ENCODE peak calls at places on chromosomes 3 and 15, in six cellular contexts. D, X, N, A, Z and F are unnamed samples.
A peak's percentile ranks its signal among the peaks of the same experiment; 100 is the strongest.

GRCh38 chr3:47418167-47419082 is 37.6 kb downstream of the PTPN23 start:
- DNase-seq in Z (no peak), X (no peak), A (no peak), D (no peak), N (no peak), F (no peak)

GRCh38 chr15:56014685-56015084 is 21.3 kb upstream of the NEDD4 start:
- DNase-seq in D (no peak), Z (no peak), A (no peak), X (no peak), N (no peak), F (no peak)

GRCh38 chr3:178152988-178153387 is 383.2 kb upstream of the KCNMB2 start:
- DNase-seq in A (no peak), D (no peak), N (no peak), Z (no peak), X (no peak), F (no peak)

GRCh38 chr3:40309925-40310635 is 573 bp downstream of the EIF1B start:
- DNase-seq in N (peak; percentile 42), A (peak; percentile 40), D (peak; percentile 56), Z (peak; percentile 50), X (peak; percentile 45), F (no peak)

GRCh38 chr3:28191363-28191762 is 50.1 kb upstream of the CMC1 start:
- DNase-seq in D (no peak), A (no peak), N (no peak), Z (peak; percentile 62), X (peak; percentile 12), F (no peak)

GRCh38 chr15:90893175-90894090 is 9.1 kb downstream of the FES start:
- DNase-seq in Z (no peak), N (no peak), X (no peak), D (no peak), A (no peak), F (no peak)

GRCh38 chr3:46905191-46905560 is 27.7 kb downstream of the PTH1R start:
- DNase-seq in X (no peak), Z (no peak), N (no peak), A (no peak), D (no peak), F (no peak)

GRCh38 chr15:50933353-50933752 is 24.9 kb downstream of the AP4E1 start:
- DNase-seq in X (no peak), N (no peak), A (no peak), D (no peak), Z (no peak), F (no peak)

GRCh38 chr3:190169243-190169642 is 48.5 kb upstream of the P3H2 start:
- DNase-seq in X (no peak), D (no peak), N (no peak), Z (no peak), A (no peak), F (no peak)

GRCh38 chr15:96356494-96357455 is 26.3 kb downstream of the NR2F2 start:
- DNase-seq in N (peak; percentile 87), A (peak; percentile 80), X (peak; percentile 84), Z (peak; percentile 90), D (peak; percentile 78), F (no peak)

GRCh38 chr3:136957751-136958288 is at the start of gene IL20RB:
- DNase-seq in D (no peak), X (peak; percentile 88), A (no peak), N (peak; percentile 58), Z (peak; percentile 82), F (no peak)

GRCh38 chr3:72973031-72973723 is 23.4 kb upstream of the PPP4R2 start:
- DNase-seq in D (no peak), A (no peak), N (peak; percentile 64), Z (peak; percentile 62), X (no peak), F (no peak)

GRCh38 chr15:40083756-40084101 is 24.9 kb downstream of the BMF start:
- DNase-seq in X (no peak), N (no peak), A (no peak), D (no peak), Z (no peak), F (no peak)

GRCh38 chr15:40080847-40081246 is 27.8 kb downstream of the BMF start:
- DNase-seq in D (no peak), A (no peak), N (no peak), Z (no peak), X (no peak), F (no peak)

GRCh38 chr15:40080104-40080503 is 28.6 kb downstream of the BMF start:
- DNase-seq in D (no peak), N (no peak), Z (no peak), A (no peak), X (no peak), F (no peak)

GRCh38 chr15:40082195-40082868 is 26.3 kb downstream of the BMF start:
- DNase-seq in D (no peak), X (no peak), N (no peak), Z (no peak), A (no peak), F (no peak)

GRCh38 chr15:40081691-40082194 is 26.9 kb downstream of the BMF start:
- DNase-seq in N (peak; percentile 86), X (peak; percentile 56), A (peak; percentile 86), Z (peak; percentile 55), D (peak; percentile 63), F (no peak)
- H3K4me3 ChIP-seq in N (peak overlapping the region; percentile 42), X (peak overlapping the region; percentile 17), A (peak overlapping the region; percentile 44), Z (peak overlapping the region; percentile 29), D (no peak overlapping the region), F (no peak overlapping the region)

DNA sequence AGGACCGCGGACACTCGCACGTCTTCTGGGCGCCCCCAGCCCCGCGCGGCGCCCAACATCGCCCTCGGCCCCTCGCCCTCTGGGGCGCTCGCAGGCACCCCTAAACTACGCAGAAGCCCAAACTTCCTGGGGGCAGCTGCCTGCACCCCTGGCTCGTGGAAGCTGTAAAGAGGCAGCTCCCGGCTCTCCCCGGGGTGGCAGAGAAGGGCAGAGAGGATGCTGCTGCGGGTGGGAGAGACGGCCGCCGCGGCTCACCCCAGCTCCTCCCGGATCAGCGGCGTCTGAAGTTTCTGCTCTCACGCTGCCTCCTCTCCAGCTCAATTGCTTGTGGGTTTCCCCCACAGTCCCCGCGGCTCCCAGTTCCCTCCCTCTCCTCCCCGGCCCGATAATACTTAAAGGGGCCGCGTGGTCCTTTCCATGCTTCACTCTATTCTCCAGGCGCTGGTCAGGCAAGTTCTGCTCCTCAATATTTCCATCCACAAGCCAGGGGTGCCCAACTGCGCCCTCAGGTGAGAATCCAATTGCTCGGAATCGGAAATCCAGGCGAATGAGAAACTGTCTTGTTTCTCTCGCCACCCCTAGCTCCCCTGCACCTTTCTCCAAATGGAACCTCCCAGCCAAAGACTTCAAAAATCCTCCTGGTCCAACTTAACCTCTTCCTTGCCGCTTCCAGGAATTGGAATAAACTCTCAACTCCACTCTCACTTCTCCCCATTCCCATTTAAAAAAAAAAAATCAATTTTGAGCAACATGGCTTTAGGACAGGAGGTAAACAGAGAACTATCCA is 748.5 kb downstream of the ROBO1 start:
- DNase-seq in A (peak; percentile 77), N (peak; percentile 94), D (peak; percentile 79), X (peak; percentile 88), Z (peak; percentile 94), F (peak; percentile 72)
- TF ChIP-seq CTCF in A (no peak), N (no peak), D (no peak), X (no peak), Z (no peak), F (peak; percentile 5)

GRCh38 chr3:126773783-126774182 is 69.7 kb downstream of the CHCHD6 start:
- DNase-seq in Z (peak; percentile 18), D (no peak), A (no peak), X (peak; percentile 49), N (no peak), F (no peak)
- H3K4me3 ChIP-seq in Z (no peak overlapping the region), D (no peak overlapping the region), A (no peak overlapping the region), X (no peak overlapping the region), N (no peak overlapping the region), F (no peak overlapping the region)

GRCh38 chr15:92674347-92674746 is 18.8 kb upstream of the FAM174B start:
- DNase-seq in N (no peak), Z (no peak), A (no peak), D (no peak), X (no peak), F (no peak)
- TF ChIP-seq CTCF in N (no peak), Z (no peak), A (no peak), D (no peak), X (no peak), F (no peak)

GRCh38 chr3:114660124-114660523 is 366.3 kb downstream of the TIGIT start:
- DNase-seq in A (peak; percentile 49), X (peak; percentile 66), N (peak; percentile 71), D (no peak), Z (peak; percentile 55), F (peak; percentile 11)
- H3K4me3 ChIP-seq in A (peak overlapping the region; percentile 1), X (no peak overlapping the region), N (no peak overlapping the region), D (no peak overlapping the region), Z (no peak overlapping the region), F (no peak overlapping the region)

DNA sequence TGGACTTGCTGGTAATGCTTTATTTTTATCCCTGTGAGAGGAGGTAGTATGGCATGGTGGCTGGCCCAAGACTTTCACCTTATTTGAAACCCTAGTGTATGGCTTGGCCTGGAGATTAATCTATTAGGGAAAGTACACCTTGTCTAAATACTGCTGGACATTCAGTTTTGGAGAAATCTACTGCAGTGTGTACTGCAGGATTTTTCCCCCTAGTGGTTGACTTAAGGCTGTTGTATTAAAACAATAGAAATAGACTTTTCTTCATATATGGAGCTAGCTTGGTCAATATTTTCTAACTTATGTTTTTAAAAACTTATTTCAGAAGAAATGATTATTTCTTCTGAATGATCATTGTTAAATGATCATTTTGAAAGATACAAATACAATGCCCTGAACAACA is 13.9 kb upstream of the SLITRK3 start:
- DNase-seq in D (no peak), Z (no peak), X (no peak), N (no peak), A (no peak), F (no peak)
- TF ChIP-seq CTCF in D (no peak), Z (peak; percentile 15), X (peak; percentile 33), N (peak; percentile 35), A (no peak), F (peak; percentile 15)

DNA sequence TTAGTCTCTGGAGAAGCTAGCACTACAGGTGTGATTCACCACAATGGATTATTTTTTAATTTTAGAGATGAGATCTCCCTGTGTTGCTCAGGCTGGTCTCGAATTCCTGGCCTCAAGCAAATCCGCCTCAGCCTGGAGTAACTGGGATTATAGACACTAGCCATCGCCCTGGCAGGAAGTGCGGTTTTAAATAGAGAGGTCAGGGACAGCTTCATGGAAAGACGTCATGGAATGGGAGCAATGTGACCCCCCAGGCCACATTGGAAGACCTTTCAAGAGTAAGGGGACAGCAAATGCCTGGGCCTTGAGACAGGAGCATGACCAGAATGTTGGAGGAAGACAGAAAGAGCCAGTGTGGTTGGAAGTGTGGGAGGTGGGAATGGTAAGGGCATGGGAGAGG is 2.2 kb upstream of the ISG20 start:
- DNase-seq in X (no peak), Z (no peak), D (no peak), A (no peak), N (no peak), F (no peak)
- H3K4me3 ChIP-seq in X (no peak overlapping the region), Z (no peak overlapping the region), D (no peak overlapping the region), A (no peak overlapping the region), N (no peak overlapping the region), F (no peak overlapping the region)

DNA sequence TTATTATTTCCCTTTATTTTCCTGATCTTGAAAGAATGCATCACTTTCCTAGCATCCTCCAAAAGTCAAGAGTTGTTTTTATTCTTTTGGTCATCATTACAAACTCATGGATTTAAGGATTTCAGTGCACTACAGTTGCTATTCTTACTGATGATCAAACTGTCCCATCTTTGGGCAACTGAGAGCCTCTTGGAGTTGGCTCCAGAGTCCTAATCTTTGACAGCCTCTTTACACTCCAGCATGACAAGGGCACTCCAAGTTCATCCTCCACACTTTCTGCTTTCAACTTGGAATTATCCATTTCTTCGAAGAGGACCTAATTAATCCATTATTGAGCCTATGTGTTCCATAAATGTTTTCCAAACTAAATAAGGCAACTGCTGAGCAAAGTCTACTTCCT is 5.7 kb downstream of the UACA start:
- DNase-seq in Z (no peak), X (no peak), D (no peak), A (no peak), N (no peak), F (no peak)
- TF ChIP-seq CTCF in Z (no peak), X (no peak), D (no peak), A (no peak), N (no peak), F (no peak)